ENCODE peak calls at places on chromosomes 13 and 19, in eight cellular contexts. R is kidney, W is tibial nerve, L is heart right ventricle, V is Peyer's patch, M is ascending aorta, S is cardiac muscle cell, I is spleen. J is an unnamed sample.

GRCh38 chr19:49497790-49498106 is 1.5 kb downstream of the RPS11 start:
- DNase-seq in W (no peak), S (no peak), V (no peak), R (no peak), M (no peak), L (no peak), I (no peak), J (no peak)

GRCh38 chr13:108176685-108177274 is 38.6 kb downstream of the LIG4 start:
- DNase-seq in S (peak), V (peak), W (peak), R (no peak), L (no peak), M (no peak), I (no peak), J (no peak)

GRCh38 chr13:111270765-111271164 is 49.7 kb upstream of the TEX29 start:
- DNase-seq in I (no peak), M (no peak), S (no peak), V (no peak), W (no peak), R (no peak), L (no peak), J (no peak)

GRCh38 chr13:40391788-40392187 is 274.7 kb downstream of the FOXO1 start:
- DNase-seq in R (no peak), V (no peak), M (no peak), I (no peak), S (no peak), L (no peak), W (no peak), J (no peak)

GRCh38 chr13:53405616-53406015 is 377.0 kb downstream of the OLFM4 start:
- DNase-seq in M (no peak), V (no peak), I (no peak), S (peak), W (no peak), R (no peak), L (no peak), J (no peak)

GRCh38 chr13:93881418-93881817 is 598.1 kb downstream of the DCT start:
- DNase-seq in I (no peak), L (no peak), S (no peak), W (no peak), R (no peak), V (no peak), M (no peak), J (no peak)

GRCh38 chr13:110319774-110320509 is 12.9 kb downstream of the COL4A2 start:
- DNase-seq in W (no peak), S (no peak), M (peak), R (peak), I (no peak), V (no peak), L (no peak), J (no peak)

GRCh38 chr19:7787141-7787540 is 24.1 kb downstream of the CLEC4M start:
- DNase-seq in L (peak), I (peak), M (no peak), S (no peak), V (no peak), W (peak), R (no peak), J (no peak)

GRCh38 chr19:15123031-15123890 is 16.1 kb downstream of the SYDE1 start:
- DNase-seq in S (no peak), V (no peak), M (no peak), W (no peak), L (no peak), I (no peak), R (no peak), J (no peak)

GRCh38 chr19:33064778-33065550 is at the start of gene RHPN2:
- DNase-seq in S (peak), L (peak), V (peak), I (peak), R (peak), M (no peak), W (no peak), J (peak)

GRCh38 chr19:34128558-34129250 is 43.6 kb upstream of the LSM14A start:
- DNase-seq in S (no peak), R (no peak), I (no peak), L (no peak), W (no peak), V (no peak), M (no peak), J (no peak)

GRCh38 chr19:18173572-18174294 is at the start of gene IFI30:
- DNase-seq in V (peak), L (peak), I (peak), R (peak), W (peak), S (peak), M (peak), J (peak)

DNA sequence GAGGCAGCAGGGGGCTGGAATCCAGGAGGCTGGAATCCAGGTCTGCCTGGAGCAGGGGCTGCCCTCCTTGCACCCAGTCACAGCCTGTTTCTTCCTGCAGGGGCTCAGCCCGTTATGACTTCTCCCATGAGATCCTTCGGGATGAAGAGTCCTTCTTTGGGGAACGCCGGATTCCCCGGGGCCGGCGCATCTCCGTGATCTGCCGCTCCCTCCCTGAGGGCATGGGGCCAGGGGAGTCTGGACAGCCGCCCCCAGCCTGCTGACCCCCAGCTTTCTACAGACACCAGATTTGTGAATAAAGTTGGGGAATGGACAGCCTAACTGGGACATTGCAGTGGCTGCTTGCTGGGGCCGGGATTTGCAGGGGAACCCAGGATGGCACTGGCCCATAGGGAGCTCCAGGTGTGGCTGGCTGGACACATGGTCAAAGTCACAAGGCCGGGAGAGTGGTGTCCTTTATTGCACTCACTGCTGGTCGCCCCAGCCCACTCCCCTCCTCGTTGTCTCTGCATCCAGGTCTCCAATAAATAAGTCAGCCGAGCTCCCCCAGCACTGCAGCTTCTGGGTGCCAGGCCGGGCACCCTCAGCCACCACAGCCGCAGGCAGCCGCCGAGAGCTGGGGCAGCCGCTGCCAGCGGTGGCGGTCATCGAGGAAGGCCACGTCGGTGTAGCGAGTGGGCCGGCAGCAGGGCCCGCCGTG is 872 bp downstream of the PSPN start:
- DNase-seq in V (no peak), S (no peak), I (no peak), W (no peak), R (no peak), M (no peak), L (no peak), J (no peak)
- H3K27ac ChIP-seq in V (no peak), S (no peak), I (no peak), W (peak), R (no peak), M (no peak), L (no peak), J (no peak)

GRCh38 chr13:70964124-70964523 is 855.9 kb upstream of the KLHL1 start:
- DNase-seq in V (no peak), W (no peak), R (no peak), M (no peak), L (no peak), I (no peak), S (no peak), J (no peak)
- TF ChIP-seq CTCF in V (no peak), W (no peak), R (no peak), M (no peak), L (no peak), I (no peak), S (no peak), J (peak)

DNA sequence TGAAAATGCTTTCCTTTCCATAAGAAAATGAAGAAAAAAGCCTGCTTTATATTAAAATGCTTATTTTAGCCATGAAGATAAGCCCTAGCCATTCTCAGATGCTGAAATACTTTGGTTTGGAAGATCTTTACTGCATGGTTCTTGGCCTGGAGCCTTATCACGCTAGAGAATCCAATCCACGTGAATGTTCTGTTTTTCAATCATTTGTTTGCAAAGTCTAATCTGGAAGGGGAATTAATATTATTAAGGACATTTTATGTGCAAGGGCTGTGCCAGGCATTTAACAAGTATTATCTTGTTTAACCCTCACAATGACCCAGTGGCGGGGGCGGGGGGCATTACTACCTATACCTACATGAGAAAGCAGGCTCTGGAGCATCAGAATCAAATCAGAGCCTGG is 132.0 kb downstream of the DLEU7 start:
- DNase-seq in S (no peak), L (no peak), W (no peak), V (no peak), I (no peak), R (no peak), M (no peak), J (no peak)
- H3K27ac ChIP-seq in S (no peak), L (no peak), W (no peak), V (no peak), I (no peak), R (no peak), M (no peak), J (no peak)

GRCh38 chr13:98556968-98557591 is 19.8 kb downstream of the STK24 start:
- DNase-seq in V (peak), L (no peak), S (no peak), M (peak), R (no peak), I (no peak), W (no peak), J (no peak)
- TF ChIP-seq CTCF in V (no peak), L (no peak), S (no peak), M (no peak), R (peak), I (no peak), W (no peak), J (no peak)

DNA sequence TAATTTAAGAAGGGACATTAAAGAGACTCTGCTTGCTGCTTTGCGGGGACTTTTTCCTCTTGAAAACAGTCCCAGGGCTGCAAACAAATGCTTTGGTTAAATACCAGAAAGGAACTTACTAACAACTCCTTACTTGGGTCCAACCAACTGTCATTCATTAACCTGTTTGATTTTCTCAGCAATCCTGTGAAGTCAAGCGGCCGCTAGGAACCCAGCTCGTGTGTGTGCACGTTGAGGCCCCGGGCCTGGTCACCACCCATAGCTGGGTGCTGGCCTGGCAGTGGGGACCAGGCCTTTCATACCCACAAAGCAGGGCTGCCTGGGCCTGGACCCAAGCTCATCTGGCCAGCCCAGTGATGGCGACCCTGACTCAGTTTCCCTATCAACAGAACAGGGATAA is 50.7 kb downstream of the C1QTNF9 start:
- DNase-seq in W (no peak), S (no peak), I (no peak), M (no peak), L (no peak), R (no peak), V (no peak), J (no peak)
- H3K27ac ChIP-seq in W (no peak), S (no peak), I (no peak), M (no peak), L (no peak), R (no peak), V (no peak), J (no peak)

DNA sequence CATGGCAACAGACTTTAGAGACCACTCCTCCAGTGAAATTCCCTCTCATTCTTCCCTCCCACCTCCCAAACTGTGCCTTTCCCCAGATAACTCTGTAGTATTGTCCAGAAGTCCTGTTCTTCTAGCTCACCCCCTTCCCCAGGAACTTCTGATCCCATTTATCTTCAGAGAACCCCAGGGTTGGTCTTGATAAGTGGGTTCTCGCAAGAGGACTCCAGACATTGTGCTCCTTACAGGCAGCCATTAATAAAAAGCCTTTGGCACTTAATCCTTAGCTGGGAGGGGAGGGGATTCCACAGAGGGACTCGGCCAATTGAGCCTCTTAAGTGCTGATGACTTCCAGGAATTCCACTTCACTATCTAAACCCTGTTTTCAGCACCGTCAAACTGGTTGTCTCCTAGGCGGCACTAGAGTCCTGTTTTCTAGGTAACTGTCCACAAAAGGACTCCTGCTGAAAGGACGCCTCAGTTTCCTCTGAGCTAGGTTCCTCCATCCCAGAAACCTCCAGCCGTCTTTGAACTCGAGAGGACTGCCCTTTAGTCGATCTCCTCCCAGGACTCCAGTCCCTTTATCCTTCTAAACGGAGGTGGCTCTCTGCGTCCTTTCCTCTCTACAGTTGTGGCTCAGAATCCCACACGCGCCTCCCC is 2.0 kb downstream of the LTBP4 start:
- DNase-seq in S (peak), R (no peak), L (no peak), W (no peak), M (no peak), I (no peak), V (no peak), J (no peak)
- TF ChIP-seq CTCF in S (no peak), R (no peak), L (no peak), W (no peak), M (no peak), I (no peak), V (no peak), J (no peak)

GRCh38 chr13:70732611-70733010 is 624.4 kb upstream of the KLHL1 start:
- DNase-seq in L (no peak), I (no peak), W (no peak), S (no peak), R (no peak), M (no peak), V (no peak), J (no peak)
- H3K27ac ChIP-seq in L (no peak), I (no peak), W (no peak), S (no peak), R (no peak), M (no peak), V (no peak), J (no peak)

GRCh38 chr19:805161-805561 is 7.9 kb downstream of the PTBP1 start:
- DNase-seq in R (peak), I (no peak), L (no peak), S (no peak), W (no peak), V (no peak), M (no peak), J (peak)
- TF ChIP-seq CTCF in R (no peak), I (peak), L (no peak), S (no peak), W (no peak), V (no peak), M (no peak), J (no peak)